ENCODE peak calls at places on chromosome X, in nine cellular contexts. S, I, Z, K, Y, E, L, D and F are unnamed samples.
A peak's percentile ranks its signal among the peaks of the same experiment; 100 is the strongest.

GRCh38 chrX:109840585-109840984 is 107.5 kb upstream of the ACSL4 start:
- DNase-seq in Z (peak; percentile 1), S (peak; percentile 69), E (peak; percentile 94), L (peak; percentile 47), D (peak; percentile 16), K (peak; percentile 54), I (peak; percentile 86), Y (peak; percentile 90), F (peak; percentile 42)

GRCh38 chrX:38627683-38628082 is 66.3 kb downstream of the TSPAN7 start:
- DNase-seq in I (peak; percentile 22), D (peak; percentile 32), Y (peak; percentile 2), S (peak; percentile 69), E (peak; percentile 29), Z (no peak), K (no peak), L (no peak), F (no peak)

GRCh38 chrX:119688856-119689455 is 4.0 kb downstream of the SEPTIN6 start:
- DNase-seq in E (no peak), Y (no peak), K (no peak), S (no peak), D (no peak), L (no peak), Z (no peak), I (no peak), F (no peak)

GRCh38 chrX:11770320-11770719 is 12.3 kb downstream of the MSL3 start:
- DNase-seq in S (peak; percentile 70), K (no peak), Y (peak; percentile 61), L (no peak), Z (no peak), I (peak; percentile 28), D (peak; percentile 51), E (peak; percentile 51), F (peak; percentile 62)

GRCh38 chrX:43456056-43456455 is 200.0 kb upstream of the MAOA start:
- DNase-seq in D (no peak), E (no peak), L (no peak), Z (no peak), I (no peak), K (no peak), S (no peak), Y (no peak), F (no peak)

GRCh38 chrX:40176979-40177430 is 79.2 kb upstream of the BCOR start:
- DNase-seq in Y (peak; percentile 45), L (peak; percentile 37), D (no peak), K (peak; percentile 57), E (peak; percentile 47), Z (no peak), I (no peak), S (no peak), F (peak; percentile 80)

GRCh38 chrX:68761086-68761485 is 67.7 kb upstream of the EFNB1 start:
- DNase-seq in K (no peak), I (no peak), D (no peak), Y (no peak), L (no peak), S (no peak), Z (no peak), E (no peak), F (no peak)

GRCh38 chrX:323721-324628 is 5.4 kb upstream of the GTPBP6 start:
- DNase-seq in D (no peak), Y (peak; percentile 61), S (no peak), L (no peak), E (peak; percentile 71), Z (no peak), K (peak; percentile 75), I (peak; percentile 48), F (no peak)

GRCh38 chrX:66163849-66164401 is at the start of gene HEPH:
- DNase-seq in I (no peak), S (no peak), D (no peak), Z (peak; percentile 28), L (peak; percentile 27), K (no peak), E (no peak), Y (peak; percentile 63), F (peak; percentile 36)

GRCh38 chrX:10135561-10136399 is 21.0 kb upstream of the CLCN4 start:
- DNase-seq in I (no peak), S (no peak), K (no peak), L (no peak), Y (no peak), Z (no peak), E (no peak), D (no peak), F (no peak)

GRCh38 chrX:43693602-43694406 is 37.7 kb downstream of the MAOA start:
- DNase-seq in D (no peak), K (no peak), Z (no peak), Y (no peak), I (no peak), E (no peak), S (no peak), L (no peak), F (peak; percentile 33)

GRCh38 chrX:100090931-100091330 is 319.1 kb downstream of the PCDH19 start:
- DNase-seq in I (no peak), D (no peak), K (no peak), E (no peak), L (no peak), S (no peak), Y (peak; percentile 84), Z (no peak), F (no peak)

GRCh38 chrX:3599787-3600465 is 113.5 kb downstream of the PRKX start:
- DNase-seq in S (no peak), I (no peak), L (no peak), K (no peak), Y (peak; percentile 61), E (no peak), D (no peak), Z (no peak), F (no peak)

GRCh38 chrX:20514358-20514757 is 247.6 kb upstream of the RPS6KA3 start:
- DNase-seq in D (peak; percentile 45), L (no peak), S (no peak), K (no peak), I (peak; percentile 80), Y (peak; percentile 85), Z (no peak), E (peak; percentile 76), F (no peak)

GRCh38 chrX:8914636-8915035 is 113.5 kb upstream of the FAM9A start:
- DNase-seq in S (no peak), I (no peak), Y (peak; percentile 51), L (no peak), Z (no peak), K (no peak), D (no peak), E (no peak), F (no peak)

GRCh38 chrX:134604701-134605271 is 53.5 kb downstream of the PLAC1 start:
- DNase-seq in Z (no peak), Y (peak; percentile 51), I (no peak), E (peak; percentile 23), S (no peak), D (peak; percentile 87), L (no peak), K (no peak), F (peak; percentile 41)

GRCh38 chrX:71514367-71515038 is 18.4 kb upstream of the OGT start:
- DNase-seq in Y (peak; percentile 0), I (no peak), L (no peak), E (no peak), Z (no peak), S (peak; percentile 5), D (no peak), K (no peak), F (no peak)

GRCh38 chrX:154727418-154728323 is 23.2 kb downstream of the GAB3 start:
- DNase-seq in E (peak; percentile 84), Z (no peak), Y (peak; percentile 70), S (no peak), D (no peak), L (peak; percentile 72), I (peak; percentile 73), K (peak; percentile 60), F (peak; percentile 55)

GRCh38 chrX:21369613-21370012 is 4.6 kb upstream of the CNKSR2 start:
- DNase-seq in Y (no peak), E (no peak), K (no peak), L (no peak), D (no peak), S (no peak), Z (no peak), I (no peak), F (no peak)

GRCh38 chrX:153687121-153688039 is at the start of gene SLC6A8:
- DNase-seq in E (peak; percentile 33), K (peak; percentile 80), D (peak; percentile 76), Z (peak; percentile 57), Y (peak; percentile 77), S (no peak), I (peak; percentile 19), L (peak; percentile 69), F (peak; percentile 75)

GRCh38 chrX:79592259-79592658 is 225.1 kb upstream of the ITM2A start:
- DNase-seq in Y (no peak), E (no peak), L (no peak), S (no peak), K (no peak), I (no peak), Z (no peak), D (no peak), F (no peak)

GRCh38 chrX:109952985-109953905 is 49.7 kb upstream of the TMEM164 start:
- DNase-seq in E (no peak), K (no peak), Z (no peak), L (no peak), S (peak; percentile 31), I (no peak), Y (no peak), D (no peak), F (no peak)

GRCh38 chrX:119201570-119201969 is 34.5 kb upstream of the PGRMC1 start:
- DNase-seq in I (no peak), K (no peak), Z (no peak), S (no peak), D (no peak), E (peak; percentile 22), Y (peak; percentile 62), L (no peak), F (no peak)

GRCh38 chrX:109624641-109625311 is at the start of gene KCNE5:
- DNase-seq in I (no peak), S (no peak), Z (peak; percentile 6), Y (peak; percentile 5), D (no peak), E (no peak), L (no peak), K (peak; percentile 47), F (no peak)

GRCh38 chrX:120790118-120790517 is 85.5 kb downstream of the CT47B1 start:
- DNase-seq in E (peak; percentile 82), K (no peak), I (peak; percentile 52), Z (no peak), Y (peak; percentile 79), L (peak; percentile 15), D (peak; percentile 75), S (peak; percentile 69), F (peak; percentile 52)

GRCh38 chrX:45505214-45505613 is 304.5 kb upstream of the DIPK2B start:
- DNase-seq in D (no peak), E (peak; percentile 88), I (peak; percentile 45), S (no peak), Y (peak; percentile 57), K (no peak), L (no peak), Z (no peak), F (no peak)

GRCh38 chrX:13764765-13765164 is 30.2 kb downstream of the OFD1 start:
- DNase-seq in L (no peak), D (no peak), S (no peak), K (no peak), Y (no peak), I (peak; percentile 6), E (peak; percentile 8), Z (peak; percentile 11), F (no peak)